ENCODE peak calls at places on chromosomes 5 and 9, in five cellular contexts. One of them, this sample, is unnamed.

GRCh38 chr5:147509710-147510651 is at the start of gene DPYSL3:
- DNase-seq in A549: peak; percentile 13
- DNase-seq in HCT116: peak; percentile 15
- DNase-seq in astrocyte of the spinal cord: peak; percentile 84
- DNase-seq in cardiac fibroblast: peak; percentile 72
- DNase-seq in this sample: peak; percentile 84

GRCh38 chr5:94993501-94993900 is 291.4 kb downstream of the MCTP1 start:
- DNase-seq in A549: no peak
- DNase-seq in HCT116: no peak
- DNase-seq in astrocyte of the spinal cord: no peak
- DNase-seq in cardiac fibroblast: no peak
- DNase-seq in this sample: no peak

GRCh38 chr5:172672696-172673095 is 31.6 kb downstream of the NEURL1B start:
- DNase-seq in A549: no peak
- DNase-seq in HCT116: no peak
- DNase-seq in astrocyte of the spinal cord: no peak
- DNase-seq in cardiac fibroblast: no peak
- DNase-seq in this sample: no peak

GRCh38 chr5:138037907-138038633 is 5.2 kb upstream of the FAM13B start:
- DNase-seq in A549: no peak
- DNase-seq in HCT116: no peak
- DNase-seq in astrocyte of the spinal cord: no peak
- DNase-seq in cardiac fibroblast: no peak
- DNase-seq in this sample: no peak

GRCh38 chr9:34197756-34198711 is 19.2 kb downstream of the UBAP1 start:
- DNase-seq in A549: no peak
- DNase-seq in HCT116: no peak
- DNase-seq in astrocyte of the spinal cord: no peak
- DNase-seq in cardiac fibroblast: no peak
- DNase-seq in this sample: no peak

GRCh38 chr5:104412649-104413240 is 850.2 kb upstream of the NUDT12 start:
- DNase-seq in A549: peak; percentile 0
- DNase-seq in HCT116: peak; percentile 21
- DNase-seq in astrocyte of the spinal cord: peak; percentile 46
- DNase-seq in cardiac fibroblast: peak; percentile 23
- DNase-seq in this sample: peak; percentile 27

GRCh38 chr9:69063839-69064238 is 28.3 kb downstream of the FXN start:
- DNase-seq in A549: no peak
- DNase-seq in HCT116: no peak
- DNase-seq in astrocyte of the spinal cord: no peak
- DNase-seq in cardiac fibroblast: no peak
- DNase-seq in this sample: no peak

GRCh38 chr5:181176258-181176952 is 28.6 kb downstream of the TRIM7 start:
- DNase-seq in A549: no peak
- DNase-seq in HCT116: no peak
- DNase-seq in astrocyte of the spinal cord: no peak
- DNase-seq in cardiac fibroblast: no peak
- DNase-seq in this sample: no peak

GRCh38 chr9:129320575-129321311 is 142.7 kb upstream of the IER5L start:
- DNase-seq in A549: no peak
- DNase-seq in HCT116: no peak
- DNase-seq in astrocyte of the spinal cord: peak; percentile 76
- DNase-seq in cardiac fibroblast: peak; percentile 78
- DNase-seq in this sample: peak; percentile 88

GRCh38 chr5:173486355-173486754 is 130.1 kb downstream of the BOD1 start:
- DNase-seq in A549: no peak
- DNase-seq in HCT116: no peak
- DNase-seq in astrocyte of the spinal cord: no peak
- DNase-seq in cardiac fibroblast: no peak
- DNase-seq in this sample: no peak

GRCh38 chr9:37753489-37754190 is at the start of gene TRMT10B:
- DNase-seq in A549: peak; percentile 94
- DNase-seq in HCT116: peak; percentile 39
- DNase-seq in astrocyte of the spinal cord: peak; percentile 74
- DNase-seq in cardiac fibroblast: peak; percentile 74
- DNase-seq in this sample: peak; percentile 75

GRCh38 chr5:150081541-150082283 is 4.6 kb downstream of the CSF1R start:
- DNase-seq in A549: no peak
- DNase-seq in HCT116: no peak
- DNase-seq in astrocyte of the spinal cord: no peak
- DNase-seq in cardiac fibroblast: no peak
- DNase-seq in this sample: peak; percentile 52

GRCh38 chr5:5591567-5591966 is 169.1 kb downstream of the ICE1 start:
- DNase-seq in A549: no peak
- DNase-seq in HCT116: no peak
- DNase-seq in astrocyte of the spinal cord: no peak
- DNase-seq in cardiac fibroblast: no peak
- DNase-seq in this sample: no peak

GRCh38 chr5:173714551-173715428 is 98.3 kb upstream of the BOD1 start:
- DNase-seq in A549: peak; percentile 71
- DNase-seq in HCT116: no peak
- DNase-seq in astrocyte of the spinal cord: peak; percentile 72
- DNase-seq in cardiac fibroblast: peak; percentile 96
- DNase-seq in this sample: peak; percentile 71

GRCh38 chr9:12699529-12699928 is 6.3 kb downstream of the TYRP1 start:
- DNase-seq in A549: no peak
- DNase-seq in HCT116: no peak
- DNase-seq in astrocyte of the spinal cord: peak; percentile 14
- DNase-seq in cardiac fibroblast: peak; percentile 69
- DNase-seq in this sample: peak; percentile 86
- TF ChIP-seq CTCF in A549: no peak
- TF ChIP-seq CTCF in HCT116: no peak
- TF ChIP-seq CTCF in astrocyte of the spinal cord: peak; percentile 47
- TF ChIP-seq CTCF in cardiac fibroblast: peak; percentile 52
- TF ChIP-seq CTCF in this sample: peak; percentile 67

GRCh38 chr5:71663166-71663565 is 55.9 kb upstream of the CARTPT start:
- DNase-seq in A549: no peak
- DNase-seq in HCT116: no peak
- DNase-seq in astrocyte of the spinal cord: no peak
- DNase-seq in cardiac fibroblast: no peak
- DNase-seq in this sample: no peak

GRCh38 chr5:71663570-71663969 is 55.5 kb upstream of the CARTPT start:
- DNase-seq in A549: no peak
- DNase-seq in HCT116: peak; percentile 8
- DNase-seq in astrocyte of the spinal cord: no peak
- DNase-seq in cardiac fibroblast: no peak
- DNase-seq in this sample: no peak

GRCh38 chr5:71662381-71662780 is 56.7 kb upstream of the CARTPT start:
- DNase-seq in A549: no peak
- DNase-seq in HCT116: no peak
- DNase-seq in astrocyte of the spinal cord: no peak
- DNase-seq in cardiac fibroblast: no peak
- DNase-seq in this sample: no peak

GRCh38 chr5:71653119-71653518 is 66.0 kb upstream of the CARTPT start:
- DNase-seq in A549: no peak
- DNase-seq in HCT116: no peak
- DNase-seq in astrocyte of the spinal cord: peak; percentile 29
- DNase-seq in cardiac fibroblast: no peak
- DNase-seq in this sample: peak; percentile 37

DNA sequence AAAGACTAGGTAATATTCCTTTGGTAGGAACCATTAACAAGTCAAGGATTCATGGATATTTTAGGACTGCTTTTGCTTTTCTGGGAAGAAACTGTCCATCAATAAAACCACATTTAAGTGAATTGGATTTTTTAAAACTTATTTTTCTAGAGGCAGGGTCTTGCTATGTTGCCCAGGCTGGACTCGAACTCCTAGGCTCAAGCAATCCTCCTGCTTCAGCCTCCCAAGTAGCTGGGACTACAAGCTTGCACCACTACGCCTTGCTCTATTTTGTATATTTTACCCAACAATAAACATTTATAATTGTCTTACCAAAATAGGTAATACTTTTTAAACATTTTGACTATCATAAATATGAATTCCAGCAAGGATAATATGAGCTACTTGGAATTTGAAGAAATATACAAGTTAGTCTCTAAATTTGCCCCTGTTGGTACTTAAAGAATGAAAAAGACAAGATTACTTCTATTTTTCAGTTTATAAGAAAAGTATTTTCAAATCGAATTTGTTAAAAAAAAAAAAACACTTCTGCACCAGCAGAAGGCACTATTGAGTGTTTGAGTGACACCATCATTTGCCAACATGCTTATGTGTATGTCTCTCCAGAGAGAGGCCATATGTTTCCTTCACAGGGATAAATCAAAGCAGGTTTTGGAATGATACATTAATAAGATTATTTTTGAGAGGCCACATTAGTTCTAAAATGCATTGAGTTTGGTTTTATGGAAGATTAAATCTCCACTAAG is 60.0 kb upstream of the CARTPT start:
- DNase-seq in A549: no peak
- DNase-seq in HCT116: no peak
- DNase-seq in astrocyte of the spinal cord: peak; percentile 2
- DNase-seq in cardiac fibroblast: peak; percentile 13
- DNase-seq in this sample: peak; percentile 3
- TF ChIP-seq CTCF in A549: peak; percentile 31
- TF ChIP-seq CTCF in HCT116: no peak
- TF ChIP-seq CTCF in astrocyte of the spinal cord: no peak
- TF ChIP-seq CTCF in cardiac fibroblast: no peak
- TF ChIP-seq CTCF in this sample: no peak

GRCh38 chr9:117249799-117250198 is 165.1 kb downstream of the ASTN2 start:
- DNase-seq in A549: no peak
- DNase-seq in HCT116: no peak
- DNase-seq in astrocyte of the spinal cord: no peak
- DNase-seq in cardiac fibroblast: no peak
- DNase-seq in this sample: no peak

GRCh38 chr9:117250610-117251215 is 164.1 kb downstream of the ASTN2 start:
- DNase-seq in A549: no peak
- DNase-seq in HCT116: no peak
- DNase-seq in astrocyte of the spinal cord: no peak
- DNase-seq in cardiac fibroblast: no peak
- DNase-seq in this sample: no peak

GRCh38 chr9:117253256-117253655 is 161.6 kb downstream of the ASTN2 start:
- DNase-seq in A549: no peak
- DNase-seq in HCT116: no peak
- DNase-seq in astrocyte of the spinal cord: no peak
- DNase-seq in cardiac fibroblast: no peak
- DNase-seq in this sample: no peak

GRCh38 chr9:117245225-117245624 is 169.6 kb downstream of the ASTN2 start:
- DNase-seq in A549: no peak
- DNase-seq in HCT116: no peak
- DNase-seq in astrocyte of the spinal cord: no peak
- DNase-seq in cardiac fibroblast: no peak
- DNase-seq in this sample: no peak

GRCh38 chr9:117247271-117247670 is 167.6 kb downstream of the ASTN2 start:
- DNase-seq in A549: peak; percentile 28
- DNase-seq in HCT116: no peak
- DNase-seq in astrocyte of the spinal cord: no peak
- DNase-seq in cardiac fibroblast: no peak
- DNase-seq in this sample: no peak
- TF ChIP-seq CTCF in A549: no peak
- TF ChIP-seq CTCF in HCT116: no peak
- TF ChIP-seq CTCF in astrocyte of the spinal cord: peak; percentile 7
- TF ChIP-seq CTCF in cardiac fibroblast: no peak
- TF ChIP-seq CTCF in this sample: peak; percentile 16

DNA sequence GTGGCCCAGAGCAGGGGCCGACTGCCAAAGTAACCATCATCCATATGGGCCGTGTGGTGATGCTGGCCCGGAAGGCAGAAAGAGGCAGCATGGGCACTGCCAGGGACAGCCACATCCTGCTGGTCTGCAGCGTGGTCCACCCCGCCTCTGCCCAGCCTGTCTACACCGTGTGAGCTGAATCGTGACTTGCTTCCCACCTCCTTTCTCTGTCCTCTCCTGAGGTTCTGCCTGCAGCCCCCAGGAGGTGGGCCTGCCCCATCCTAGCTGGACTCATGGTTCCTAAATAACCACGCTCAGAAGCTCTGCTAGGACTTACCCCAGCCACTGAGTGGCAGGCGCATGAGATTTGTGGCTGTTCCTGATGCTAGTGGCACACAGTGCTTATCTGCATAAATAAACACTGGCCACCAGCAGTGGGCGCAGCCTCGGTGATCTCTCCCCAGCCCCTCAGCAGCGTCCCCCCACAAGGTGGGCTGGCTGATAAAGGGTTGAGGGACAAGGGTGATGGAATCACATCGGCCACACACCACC is 22.6 kb upstream of the SUSD3 start:
- DNase-seq in A549: no peak
- DNase-seq in HCT116: no peak
- DNase-seq in astrocyte of the spinal cord: no peak
- DNase-seq in cardiac fibroblast: no peak
- DNase-seq in this sample: no peak
- TF ChIP-seq CTCF in A549: no peak
- TF ChIP-seq CTCF in HCT116: no peak
- TF ChIP-seq CTCF in astrocyte of the spinal cord: no peak
- TF ChIP-seq CTCF in cardiac fibroblast: no peak
- TF ChIP-seq CTCF in this sample: no peak

GRCh38 chr9:116484483-116484776 is 202.7 kb upstream of the TRIM32 start:
- DNase-seq in A549: no peak
- DNase-seq in HCT116: no peak
- DNase-seq in astrocyte of the spinal cord: no peak
- DNase-seq in cardiac fibroblast: no peak
- DNase-seq in this sample: no peak
- TF ChIP-seq CTCF in A549: no peak
- TF ChIP-seq CTCF in HCT116: no peak
- TF ChIP-seq CTCF in astrocyte of the spinal cord: no peak
- TF ChIP-seq CTCF in cardiac fibroblast: no peak
- TF ChIP-seq CTCF in this sample: no peak

DNA sequence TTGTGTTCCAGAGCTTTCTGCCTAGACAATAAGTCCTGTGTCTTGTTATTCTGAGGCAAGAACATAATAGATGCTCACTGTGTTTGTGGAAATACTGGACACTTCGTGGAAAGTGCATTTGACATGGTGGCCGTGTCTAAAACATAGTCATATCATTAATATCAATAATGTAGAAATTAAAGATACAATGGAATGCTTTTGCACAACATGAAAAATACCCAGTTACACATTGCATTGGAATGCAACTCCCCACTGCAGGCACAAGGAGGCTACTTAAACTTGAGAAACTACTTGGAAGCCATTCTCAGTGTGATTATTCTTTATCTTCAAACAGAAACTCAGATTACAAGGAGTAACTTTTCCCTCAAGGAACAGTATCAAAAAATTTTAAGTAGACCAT is 145.3 kb upstream of the ZNF462 start:
- DNase-seq in A549: no peak
- DNase-seq in HCT116: peak; percentile 8
- DNase-seq in astrocyte of the spinal cord: peak; percentile 75
- DNase-seq in cardiac fibroblast: peak; percentile 87
- DNase-seq in this sample: peak; percentile 87
- TF ChIP-seq CTCF in A549: no peak
- TF ChIP-seq CTCF in HCT116: no peak
- TF ChIP-seq CTCF in astrocyte of the spinal cord: peak; percentile 21
- TF ChIP-seq CTCF in cardiac fibroblast: peak; percentile 13
- TF ChIP-seq CTCF in this sample: peak; percentile 19